ENCODE peak calls at places on chromosomes 11 and 22, in six cellular contexts. One of them, this sample, is unnamed.

GRCh38 chr22:30609260-30610185 is 2.5 kb downstream of the TCN2 start:
- DNase-seq in neural crest cell: no peak
- DNase-seq in pancreas: no peak
- DNase-seq in NCI-H1417: no peak
- DNase-seq in uterus: peak; percentile 55
- DNase-seq in glutamatergic neuron: no peak
- DNase-seq in this sample: peak; percentile 48

GRCh38 chr22:19226428-19226827 is 47.9 kb upstream of the SLC25A1 start:
- DNase-seq in NCI-H1417: no peak
- DNase-seq in uterus: no peak
- DNase-seq in pancreas: no peak
- DNase-seq in glutamatergic neuron: no peak
- DNase-seq in neural crest cell: no peak
- DNase-seq in this sample: no peak

GRCh38 chr11:12066799-12067508 is 43.4 kb upstream of the MICAL2 start:
- DNase-seq in uterus: peak; percentile 56
- DNase-seq in NCI-H1417: peak; percentile 73
- DNase-seq in pancreas: no peak
- DNase-seq in glutamatergic neuron: no peak
- DNase-seq in neural crest cell: no peak
- DNase-seq in this sample: peak; percentile 66

GRCh38 chr11:59673291-59673690 is 4.5 kb upstream of the PATL1 start:
- DNase-seq in neural crest cell: no peak
- DNase-seq in glutamatergic neuron: no peak
- DNase-seq in uterus: no peak
- DNase-seq in NCI-H1417: no peak
- DNase-seq in pancreas: no peak
- DNase-seq in this sample: no peak

GRCh38 chr22:32539631-32540449 is 65.2 kb downstream of the FBXO7 start:
- DNase-seq in pancreas: no peak
- DNase-seq in uterus: no peak
- DNase-seq in NCI-H1417: no peak
- DNase-seq in neural crest cell: no peak
- DNase-seq in glutamatergic neuron: no peak
- DNase-seq in this sample: no peak

GRCh38 chr11:74037309-74037708 is 28.4 kb upstream of the UCP3 start:
- DNase-seq in pancreas: no peak
- DNase-seq in glutamatergic neuron: no peak
- DNase-seq in neural crest cell: no peak
- DNase-seq in uterus: no peak
- DNase-seq in NCI-H1417: no peak
- DNase-seq in this sample: no peak

GRCh38 chr11:113014731-113015455 is 53.7 kb downstream of the NCAM1 start:
- DNase-seq in neural crest cell: no peak
- DNase-seq in uterus: peak; percentile 50
- DNase-seq in NCI-H1417: peak; percentile 37
- DNase-seq in glutamatergic neuron: peak; percentile 79
- DNase-seq in pancreas: no peak
- DNase-seq in this sample: no peak

GRCh38 chr11:3003396-3004231 is 11.5 kb upstream of the NAP1L4 start:
- DNase-seq in neural crest cell: no peak
- DNase-seq in NCI-H1417: no peak
- DNase-seq in glutamatergic neuron: no peak
- DNase-seq in pancreas: no peak
- DNase-seq in uterus: no peak
- DNase-seq in this sample: no peak

GRCh38 chr22:19876314-19876940 is 21.8 kb upstream of the GNB1L start:
- DNase-seq in pancreas: no peak
- DNase-seq in glutamatergic neuron: peak; percentile 11
- DNase-seq in neural crest cell: no peak
- DNase-seq in NCI-H1417: no peak
- DNase-seq in uterus: peak; percentile 16
- DNase-seq in this sample: no peak

GRCh38 chr22:24134090-24134846 is 47.0 kb upstream of the SUSD2 start:
- DNase-seq in uterus: no peak
- DNase-seq in neural crest cell: peak; percentile 65
- DNase-seq in glutamatergic neuron: peak; percentile 62
- DNase-seq in NCI-H1417: no peak
- DNase-seq in pancreas: no peak
- DNase-seq in this sample: no peak

GRCh38 chr11:123407124-123407995 is 22.7 kb upstream of the GRAMD1B start:
- DNase-seq in uterus: no peak
- DNase-seq in NCI-H1417: peak; percentile 85
- DNase-seq in glutamatergic neuron: no peak
- DNase-seq in neural crest cell: peak; percentile 32
- DNase-seq in pancreas: peak; percentile 41
- DNase-seq in this sample: peak; percentile 56

GRCh38 chr11:128298271-128298670 is 289.1 kb downstream of the ETS1 start:
- DNase-seq in NCI-H1417: no peak
- DNase-seq in uterus: no peak
- DNase-seq in glutamatergic neuron: no peak
- DNase-seq in pancreas: no peak
- DNase-seq in neural crest cell: no peak
- DNase-seq in this sample: no peak

GRCh38 chr22:50174382-50175190 is 4.1 kb downstream of the PANX2 start:
- DNase-seq in glutamatergic neuron: no peak
- DNase-seq in pancreas: peak; percentile 28
- DNase-seq in neural crest cell: no peak
- DNase-seq in uterus: no peak
- DNase-seq in NCI-H1417: no peak
- DNase-seq in this sample: no peak

GRCh38 chr11:54927704-54928103 is 221.1 kb downstream of the OR4A5 start:
- DNase-seq in neural crest cell: no peak
- DNase-seq in uterus: no peak
- DNase-seq in NCI-H1417: no peak
- DNase-seq in glutamatergic neuron: no peak
- DNase-seq in pancreas: no peak
- DNase-seq in this sample: no peak